ENCODE peak calls at places on chromosomes 3 and 15, in four cellular contexts. Z, H, K and S are unnamed samples.

GRCh38 chr3:13718437-13718836 is 161.4 kb downstream of the WNT7A start:
- DNase-seq in H (no peak), K (peak), Z (no peak), S (no peak)

GRCh38 chr3:81308296-81308695 is 453.1 kb downstream of the GBE1 start:
- DNase-seq in K (no peak), H (no peak), Z (no peak), S (no peak)

GRCh38 chr3:132867956-132868355 is 145.7 kb upstream of the NPHP3 start:
- DNase-seq in H (no peak), Z (no peak), K (no peak), S (no peak)

GRCh38 chr3:104711435-104711834 is 655.3 kb upstream of the ALCAM start:
- DNase-seq in H (no peak), Z (no peak), K (no peak), S (no peak)

GRCh38 chr15:52735231-52736089 is 54.7 kb downstream of the ONECUT1 start:
- DNase-seq in K (peak), Z (peak), H (peak), S (peak)

GRCh38 chr3:152539191-152539764 is 270.5 kb downstream of the MBNL1 start:
- DNase-seq in H (no peak), Z (no peak), K (no peak), S (no peak)

GRCh38 chr3:141643816-141644215 is 94.3 kb upstream of the RNF7 start:
- DNase-seq in K (no peak), Z (no peak), H (no peak), S (no peak)

GRCh38 chr3:119293105-119293683 is 989 bp upstream of the ARHGAP31 start:
- DNase-seq in K (no peak), H (no peak), Z (no peak), S (no peak)

GRCh38 chr3:136262559-136262958 is 12.4 kb downstream of the PCCB start:
- DNase-seq in K (no peak), Z (no peak), H (no peak), S (no peak)

GRCh38 chr3:25556504-25556903 is 108.2 kb downstream of the TOP2B start:
- DNase-seq in Z (no peak), K (no peak), H (no peak), S (no peak)

GRCh38 chr3:104437131-104437750 is 929.5 kb upstream of the ALCAM start:
- DNase-seq in Z (no peak), K (peak), H (no peak), S (peak)

GRCh38 chr15:70902105-70902504 is 9.5 kb downstream of the LRRC49 start:
- DNase-seq in K (peak), Z (no peak), H (no peak), S (peak)

GRCh38 chr3:55296035-55296434 is 191.1 kb downstream of the WNT5A start:
- DNase-seq in H (no peak), Z (no peak), K (no peak), S (no peak)

GRCh38 chr15:58534556-58534955 is 102.8 kb downstream of the LIPC start:
- DNase-seq in K (no peak), H (no peak), Z (no peak), S (no peak)

GRCh38 chr15:96554541-96554940 is 224.0 kb downstream of the NR2F2 start:
- DNase-seq in K (no peak), Z (no peak), H (no peak), S (no peak)

GRCh38 chr15:92653836-92654524 is 1.6 kb downstream of the FAM174B start:
- DNase-seq in K (peak), H (no peak), Z (no peak), S (no peak)

GRCh38 chr3:5510300-5510699 is 322.8 kb downstream of the EDEM1 start:
- DNase-seq in K (no peak), Z (no peak), H (no peak), S (no peak)

DNA sequence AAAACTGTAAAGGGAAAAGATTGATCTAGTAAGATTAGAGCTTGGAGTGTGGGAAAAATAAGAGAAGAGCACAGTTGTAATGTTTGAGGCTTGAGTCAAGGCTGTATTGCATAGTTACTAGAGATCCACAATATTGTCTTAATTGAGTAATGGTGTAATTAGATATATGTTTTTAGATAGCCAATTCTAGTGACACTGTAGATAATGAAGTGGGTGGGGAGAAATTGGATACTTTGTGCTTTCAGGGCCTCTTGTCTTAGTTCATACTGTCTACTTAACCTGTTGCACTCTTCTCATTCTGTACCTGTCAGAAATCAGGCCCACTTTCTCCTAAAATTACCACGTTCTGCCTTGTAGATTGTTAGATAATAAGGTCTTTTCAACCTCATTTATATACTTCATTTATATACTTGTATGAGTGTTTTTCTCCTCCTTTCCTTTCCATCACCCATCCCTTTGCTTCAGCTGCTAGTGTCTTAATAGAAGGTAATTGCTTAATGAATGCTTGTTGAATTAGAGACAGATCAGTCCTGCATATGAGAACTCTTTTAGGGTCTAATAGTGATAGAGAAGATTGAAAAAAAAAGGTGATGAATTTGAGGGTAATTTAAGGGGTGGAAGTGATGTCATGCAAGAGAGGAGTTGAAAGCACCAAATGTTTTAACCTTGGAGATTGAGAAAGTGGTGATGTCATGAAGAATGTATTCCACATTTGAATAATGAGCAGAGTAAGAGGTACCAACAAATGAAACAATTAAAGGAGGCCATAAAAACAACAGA is 32.0 kb downstream of the PIK3CA start:
- DNase-seq in H (no peak), K (no peak), Z (no peak), S (no peak)
- H3K27ac ChIP-seq in H (no peak), K (peak), Z (peak), S (no peak)

GRCh38 chr3:126098391-126098858 is 14.5 kb upstream of the SLC41A3 start:
- DNase-seq in H (no peak), Z (no peak), K (no peak), S (no peak)

GRCh38 chr3:126100688-126101301 is 16.9 kb upstream of the SLC41A3 start:
- DNase-seq in K (no peak), Z (no peak), H (peak), S (peak)

GRCh38 chr3:126101521-126101982 is 17.6 kb upstream of the SLC41A3 start:
- DNase-seq in Z (no peak), H (no peak), K (no peak), S (no peak)

GRCh38 chr3:126102011-126102410 is 18.1 kb upstream of the SLC41A3 start:
- DNase-seq in H (no peak), Z (no peak), K (no peak), S (no peak)

DNA sequence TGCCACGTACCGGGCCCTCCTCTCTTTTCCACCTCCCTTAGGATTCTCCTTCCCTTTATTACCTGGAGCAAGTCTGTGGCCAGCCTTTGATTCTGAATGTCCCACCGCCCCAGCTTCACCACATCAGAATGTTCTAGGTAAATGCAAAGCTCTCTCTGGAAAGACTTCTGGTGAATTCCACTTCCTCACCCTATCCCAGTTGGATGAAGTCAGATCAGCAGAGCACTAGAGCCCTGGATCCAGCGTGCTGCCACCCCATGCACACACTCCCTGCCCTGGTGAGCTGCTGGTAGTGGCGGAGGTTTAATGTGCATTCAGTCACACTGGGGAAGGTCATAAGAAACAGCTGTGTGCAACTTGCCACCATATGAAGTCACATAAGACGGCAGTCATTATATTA is 16.3 kb upstream of the SLC41A3 start:
- DNase-seq in K (no peak), Z (no peak), H (no peak), S (no peak)
- H3K4me3 ChIP-seq in K (no peak), Z (no peak), H (no peak), S (no peak)

GRCh38 chr3:173945081-173945652 is 547.6 kb downstream of the NLGN1 start:
- DNase-seq in Z (no peak), H (no peak), K (no peak), S (no peak)
- TF ChIP-seq CTCF in Z (no peak), H (no peak), K (no peak), S (no peak)

GRCh38 chr3:125160911-125161371 is 51.6 kb downstream of the SLC12A8 start:
- DNase-seq in Z (no peak), H (no peak), K (no peak), S (no peak)
- H3K27ac ChIP-seq in Z (peak), H (no peak), K (no peak), S (no peak)

GRCh38 chr3:106124818-106125217 is 256.0 kb upstream of the CBLB start:
- DNase-seq in H (no peak), Z (no peak), K (no peak), S (no peak)

GRCh38 chr3:106135451-106136160 is 266.8 kb upstream of the CBLB start:
- DNase-seq in H (no peak), Z (no peak), K (no peak), S (no peak)

GRCh38 chr3:106126836-106127235 is 258.0 kb upstream of the CBLB start:
- DNase-seq in H (no peak), Z (no peak), K (no peak), S (no peak)

GRCh38 chr3:106126016-106126525 is 257.3 kb upstream of the CBLB start:
- DNase-seq in Z (no peak), H (no peak), K (no peak), S (no peak)

GRCh38 chr3:106130384-106131084 is 261.7 kb upstream of the CBLB start:
- DNase-seq in K (peak), Z (no peak), H (no peak), S (peak)
- H3K4me3 ChIP-seq in K (no peak), Z (no peak), H (no peak), S (peak)